ENCODE peak calls at places on chromosomes 11 and 22, in four cellular contexts. B is right atrium auricular region, Q is lower lobe of right lung, L is A673. K is an unnamed sample.
A peak's percentile ranks its signal among the peaks of the same experiment; 100 is the strongest.

GRCh38 chr11:27830206-27830605 is 130.0 kb upstream of the BDNF start:
- DNase-seq in Q (no peak), B (no peak), L (no peak), K (no peak)

GRCh38 chr11:78239781-78240180 is 51.1 kb downstream of the USP35 start:
- DNase-seq in Q (no peak), B (no peak), L (no peak), K (no peak)

GRCh38 chr22:50507421-50507990 is at the start of gene LMF2:
- DNase-seq in L (no peak), Q (peak; percentile 94), B (peak; percentile 87), K (peak; percentile 98)

GRCh38 chr11:13962562-13963168 is at the start of gene SPON1:
- DNase-seq in L (peak; percentile 12), Q (peak; percentile 48), B (no peak), K (no peak)

GRCh38 chr11:70183483-70184176 is 19.5 kb upstream of the FADD start:
- DNase-seq in Q (no peak), B (no peak), L (peak; percentile 37), K (peak; percentile 81)

GRCh38 chr22:42277988-42278776 is 7.7 kb upstream of the TCF20 start:
- DNase-seq in Q (no peak), B (no peak), L (peak; percentile 60), K (peak; percentile 71)

GRCh38 chr11:108307751-108308150 is 84.9 kb downstream of the ATM start:
- DNase-seq in B (no peak), Q (no peak), L (no peak), K (no peak)

GRCh38 chr11:19597876-19598275 is 114.8 kb upstream of the NAV2 start:
- DNase-seq in Q (no peak), B (no peak), L (no peak), K (peak; percentile 73)

GRCh38 chr11:122595246-122595645 is 60.3 kb upstream of the UBASH3B start:
- DNase-seq in B (no peak), L (no peak), Q (no peak), K (no peak)

GRCh38 chr11:867856-868358 is 25.3 kb downstream of the TSPAN4 start:
- DNase-seq in Q (no peak), L (no peak), B (no peak), K (no peak)

GRCh38 chr22:32994921-32995320 is 63.3 kb downstream of the SYN3 start:
- DNase-seq in L (no peak), B (no peak), Q (no peak), K (no peak)

GRCh38 chr11:120339394-120339890 is 3.2 kb downstream of the ARHGEF12 start:
- DNase-seq in Q (no peak), L (peak; percentile 21), B (peak; percentile 70), K (no peak)

GRCh38 chr11:123475478-123475877 is 45.4 kb downstream of the GRAMD1B start:
- DNase-seq in B (no peak), L (peak; percentile 77), Q (no peak), K (no peak)

GRCh38 chr22:21952586-21953571 is at the start of gene PPM1F:
- DNase-seq in B (peak; percentile 81), Q (peak; percentile 92), L (peak; percentile 87), K (peak; percentile 88)

GRCh38 chr22:35310556-35311550 is 11.2 kb downstream of the TOM1 start:
- DNase-seq in Q (no peak), L (no peak), B (no peak), K (peak; percentile 59)

GRCh38 chr22:35311551-35311999 is 11.9 kb downstream of the TOM1 start:
- DNase-seq in L (no peak), Q (no peak), B (no peak), K (peak; percentile 53)

GRCh38 chr22:35313311-35314121 is 13.8 kb downstream of the TOM1 start:
- DNase-seq in Q (no peak), B (no peak), L (no peak), K (peak; percentile 73)

GRCh38 chr22:35314161-35314942 is 14.7 kb downstream of the TOM1 start:
- DNase-seq in L (no peak), Q (no peak), B (no peak), K (peak; percentile 56)

GRCh38 chr22:35312198-35313059 is 12.7 kb downstream of the TOM1 start:
- DNase-seq in L (no peak), Q (no peak), B (no peak), K (peak; percentile 63)
- H3K27ac ChIP-seq in L (peak overlapping the region; percentile 23), Q (no peak overlapping the region), B (peak overlapping the region; percentile 95), K (peak overlapping the region; percentile 62)

GRCh38 chr11:2265854-2266585 is 4.4 kb downstream of the ASCL2 start:
- DNase-seq in B (peak; percentile 55), L (no peak), Q (no peak), K (peak; percentile 64)
- H3K4me3 ChIP-seq in B (no peak overlapping the region), L (no peak overlapping the region), Q (no peak overlapping the region), K (no peak overlapping the region)

DNA sequence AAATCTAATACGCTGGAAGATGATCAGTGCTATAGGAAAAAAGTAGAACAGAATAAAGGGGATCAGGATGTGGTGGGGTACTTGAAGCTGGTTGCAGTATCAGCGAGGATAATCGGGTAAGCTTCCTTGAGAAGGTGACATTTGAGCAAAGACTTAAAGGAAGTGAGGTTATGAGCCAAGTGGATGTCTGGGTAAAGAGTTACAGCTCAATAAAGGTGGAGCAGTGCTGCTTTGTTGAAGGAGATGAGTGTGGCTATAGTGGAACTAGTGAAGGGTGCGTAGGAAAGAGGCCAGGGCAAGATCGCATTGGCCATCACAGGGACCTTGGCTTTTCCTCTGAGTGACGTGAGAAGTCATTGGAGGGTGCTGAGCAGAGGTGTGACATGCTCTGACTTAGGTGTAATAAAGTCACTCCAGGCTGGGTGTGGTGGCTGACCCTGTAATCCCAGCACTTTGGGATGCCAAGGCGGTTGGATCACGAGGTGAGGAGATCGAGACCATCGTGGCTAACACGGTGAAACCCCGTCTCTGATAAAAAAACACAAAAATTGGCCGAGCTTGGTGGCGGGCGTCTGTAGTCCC is 2.3 kb upstream of the SYVN1 start:
- DNase-seq in B (no peak), L (no peak), Q (no peak), K (no peak)
- TF ChIP-seq CTCF in B (no peak), L (no peak), Q (no peak), K (no peak)

DNA sequence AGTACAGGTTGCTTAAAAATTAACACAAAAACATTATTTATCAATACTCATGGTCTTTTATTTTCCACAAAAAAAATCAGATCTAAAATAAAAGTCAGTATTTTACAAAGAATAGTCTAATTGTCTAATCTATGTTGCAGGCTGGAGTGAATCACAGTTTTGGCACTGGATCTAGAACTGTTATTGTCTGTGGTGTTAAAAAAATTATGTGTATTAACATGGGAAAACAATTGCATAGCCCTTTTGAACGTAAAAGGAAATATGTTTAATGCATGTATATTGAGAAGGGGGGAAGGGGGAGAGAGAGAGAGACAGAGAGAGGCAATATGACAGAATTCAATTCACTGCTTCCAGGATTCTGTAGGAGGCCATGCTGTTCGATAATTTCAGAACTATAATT is 324.8 kb upstream of the CCDC90B start:
- DNase-seq in Q (no peak), B (no peak), L (no peak), K (no peak)
- H3K27ac ChIP-seq in Q (no peak overlapping the region), B (no peak overlapping the region), L (no peak overlapping the region), K (no peak overlapping the region)

DNA sequence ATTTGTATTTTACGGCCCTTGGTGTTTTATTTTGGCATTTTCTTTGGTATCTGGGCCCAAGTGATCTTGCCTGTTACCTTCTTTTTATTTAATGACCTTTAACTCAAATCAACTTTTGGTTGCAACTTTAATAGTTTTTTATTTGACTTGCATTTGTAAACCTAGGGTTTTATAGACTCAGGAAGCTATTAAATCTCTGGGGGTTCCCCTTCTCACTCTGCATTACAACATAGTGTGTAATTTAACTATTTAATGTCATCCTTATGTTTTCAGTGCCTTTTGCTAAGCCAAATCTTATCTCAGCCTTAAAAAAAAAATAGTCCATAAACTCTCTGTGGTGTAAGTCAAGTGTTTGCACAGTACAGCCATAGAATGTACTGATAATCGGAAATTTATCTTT is 3.4 kb downstream of the FJX1 start:
- DNase-seq in B (no peak), L (peak; percentile 94), Q (no peak), K (no peak)
- H3K4me3 ChIP-seq in B (no peak overlapping the region), L (peak overlapping the region; percentile 56), Q (no peak overlapping the region), K (no peak overlapping the region)

GRCh38 chr11:104443387-104443786 is 279.4 kb upstream of the PDGFD start:
- DNase-seq in Q (no peak), B (no peak), L (peak; percentile 9), K (no peak)

GRCh38 chr11:104442320-104442719 is 278.4 kb upstream of the PDGFD start:
- DNase-seq in Q (no peak), L (no peak), B (no peak), K (no peak)
- TF ChIP-seq CTCF in Q (no peak), L (no peak), B (no peak), K (no peak)